ENCODE peak calls at places on chromosomes 1 and 21, in five cellular contexts. I is BJ; C is naive thymus-derived CD4-positive, alpha-beta T cell; H is iris pigment epithelial cell; P is EH. R is an unnamed sample.
A peak's percentile ranks its signal among the peaks of the same experiment; 100 is the strongest.

GRCh38 chr1:30745156-30745833 is 12.3 kb downstream of the LAPTM5 start:
- DNase-seq in I (no peak), C (no peak), H (no peak), P (no peak), R (no peak)

GRCh38 chr1:111811891-111812290 is 56.2 kb downstream of the DDX20 start:
- DNase-seq in I (no peak), C (no peak), H (no peak), P (no peak), R (no peak)

GRCh38 chr1:23692308-23692871 is 784 bp downstream of the RPL11 start:
- DNase-seq in I (no peak), C (no peak), H (no peak), P (no peak), R (no peak)

GRCh38 chr1:72845342-72845741 is 563.0 kb upstream of the NEGR1 start:
- DNase-seq in I (no peak), C (no peak), H (peak; percentile 2), P (peak; percentile 0), R (no peak)

GRCh38 chr21:36126621-36127110 is 8.2 kb upstream of the CBR3 start:
- DNase-seq in I (no peak), C (no peak), H (no peak), P (no peak), R (no peak)

GRCh38 chr1:29632436-29633270 is 396.3 kb downstream of the PTPRU start:
- DNase-seq in I (no peak), C (no peak), H (no peak), P (no peak), R (no peak)

GRCh38 chr21:33587792-33588484 is 546 bp downstream of the DONSON start:
- DNase-seq in I (no peak), C (peak; percentile 14), H (peak; percentile 26), P (peak; percentile 51), R (peak; percentile 42)

GRCh38 chr1:89917353-89917752 is 77.6 kb upstream of the ZNF326 start:
- DNase-seq in I (no peak), C (no peak), H (no peak), P (no peak), R (no peak)

GRCh38 chr1:194013561-194013960 is 827.1 kb upstream of the B3GALT2 start:
- DNase-seq in I (no peak), C (no peak), H (peak; percentile 21), P (no peak), R (no peak)

GRCh38 chr1:193749868-193750267 is 563.5 kb upstream of the B3GALT2 start:
- DNase-seq in I (no peak), C (no peak), H (no peak), P (no peak), R (no peak)

GRCh38 chr1:96049759-96050409 is 671.7 kb upstream of the PTBP2 start:
- DNase-seq in I (no peak), C (no peak), H (peak; percentile 12), P (no peak), R (no peak)

GRCh38 chr1:119582801-119583200 is 65.3 kb downstream of the ZNF697 start:
- DNase-seq in I (no peak), C (no peak), H (peak; percentile 66), P (peak; percentile 67), R (no peak)

GRCh38 chr21:41884501-41885030 is 5.4 kb upstream of the PRDM15 start:
- DNase-seq in I (no peak), C (no peak), H (no peak), P (no peak), R (no peak)

GRCh38 chr1:31745898-31746668 is 18.1 kb downstream of the ADGRB2 start:
- DNase-seq in I (no peak), C (no peak), H (no peak), P (no peak), R (no peak)

GRCh38 chr1:182869241-182869666 is 30.1 kb downstream of the DHX9 start:
- DNase-seq in I (no peak), C (no peak), H (no peak), P (no peak), R (no peak)

GRCh38 chr1:178310685-178311105 is 186.1 kb downstream of the CLEC20A start:
- DNase-seq in I (peak; percentile 46), C (peak; percentile 22), H (peak; percentile 73), P (peak; percentile 82), R (no peak)

GRCh38 chr1:62050165-62050564 is 144.5 kb upstream of the L1TD1 start:
- DNase-seq in I (no peak), C (no peak), H (peak; percentile 18), P (no peak), R (no peak)

GRCh38 chr1:50780797-50781196 is 179.3 kb downstream of the FAF1 start:
- DNase-seq in I (no peak), C (no peak), H (no peak), P (no peak), R (no peak)

GRCh38 chr1:18481190-18481920 is 625 bp downstream of the KLHDC7A start:
- DNase-seq in I (no peak), C (no peak), H (no peak), P (no peak), R (no peak)

GRCh38 chr21:14114251-14114650 is 96.5 kb downstream of the LIPI start:
- DNase-seq in I (no peak), C (no peak), H (no peak), P (no peak), R (no peak)

GRCh38 chr1:17233675-17234074 is 15.2 kb upstream of the PADI3 start:
- DNase-seq in I (peak; percentile 85), C (no peak), H (peak; percentile 80), P (peak; percentile 99), R (no peak)

GRCh38 chr21:18147678-18148077 is 97.0 kb upstream of the CHODL start:
- DNase-seq in I (no peak), C (no peak), H (no peak), P (no peak), R (no peak)

GRCh38 chr21:38467911-38468310 is 30.4 kb downstream of the ERG start:
- DNase-seq in I (no peak), C (no peak), H (no peak), P (no peak), R (no peak)

GRCh38 chr1:172135923-172136610 is 284.4 kb upstream of the C1orf105 start:
- DNase-seq in I (no peak), C (no peak), H (peak; percentile 82), P (peak; percentile 76), R (no peak)

GRCh38 chr1:177964336-177964735 is 5.5 kb downstream of the SEC16B start:
- DNase-seq in I (no peak), C (no peak), H (no peak), P (peak; percentile 33), R (no peak)

GRCh38 chr1:194873328-194873923 is 1687.0 kb upstream of the B3GALT2 start:
- DNase-seq in I (no peak), C (no peak), H (peak; percentile 8), P (peak; percentile 11), R (no peak)

GRCh38 chr1:58460469-58460868 is 86.1 kb downstream of the OMA1 start:
- DNase-seq in I (no peak), C (no peak), H (no peak), P (peak; percentile 55), R (no peak)

GRCh38 chr1:75908717-75909152 is 23.5 kb downstream of the ASB17 start:
- DNase-seq in I (no peak), C (no peak), H (peak; percentile 67), P (peak; percentile 45), R (no peak)

GRCh38 chr1:157496121-157496526 is 56.2 kb downstream of the FCRL5 start:
- DNase-seq in I (no peak), C (peak; percentile 43), H (peak; percentile 25), P (peak; percentile 50), R (no peak)